ENCODE peak calls at places on chromosomes 4 and X, in six cellular contexts. One of them, this sample, is unnamed.
A peak's percentile ranks its signal among the peaks of the same experiment; 100 is the strongest.

GRCh38 chr4:8689741-8690140 is 97.2 kb downstream of the CPZ start:
- DNase-seq in colonic mucosa: no peak
- DNase-seq in HFFc6: no peak
- DNase-seq in M059J: no peak
- DNase-seq in psoas muscle: no peak
- DNase-seq in COR-L47: no peak
- DNase-seq in this sample: no peak

GRCh38 chr4:4502694-4503311 is 39.0 kb downstream of the STX18 start:
- DNase-seq in M059J: no peak
- DNase-seq in psoas muscle: no peak
- DNase-seq in COR-L47: no peak
- DNase-seq in colonic mucosa: no peak
- DNase-seq in HFFc6: no peak
- DNase-seq in this sample: no peak

GRCh38 chr4:128571747-128572146 is 237.8 kb upstream of the JADE1 start:
- DNase-seq in COR-L47: no peak
- DNase-seq in M059J: peak; percentile 94
- DNase-seq in colonic mucosa: no peak
- DNase-seq in psoas muscle: peak; percentile 28
- DNase-seq in HFFc6: peak; percentile 93
- DNase-seq in this sample: peak; percentile 90

GRCh38 chr4:95371457-95372179 is 177.2 kb downstream of the UNC5C start:
- DNase-seq in colonic mucosa: no peak
- DNase-seq in COR-L47: no peak
- DNase-seq in HFFc6: no peak
- DNase-seq in psoas muscle: no peak
- DNase-seq in M059J: no peak
- DNase-seq in this sample: no peak

GRCh38 chrX:71660562-71661416 is 6.6 kb upstream of the LOC101059915 start:
- DNase-seq in M059J: no peak
- DNase-seq in colonic mucosa: peak; percentile 12
- DNase-seq in psoas muscle: no peak
- DNase-seq in HFFc6: no peak
- DNase-seq in COR-L47: no peak
- DNase-seq in this sample: no peak

GRCh38 chr4:81814909-81815539 is 343.3 kb upstream of the RASGEF1B start:
- DNase-seq in colonic mucosa: no peak
- DNase-seq in psoas muscle: no peak
- DNase-seq in HFFc6: no peak
- DNase-seq in M059J: no peak
- DNase-seq in COR-L47: no peak
- DNase-seq in this sample: no peak

GRCh38 chrX:48823029-48823428 is 3.3 kb upstream of the ERAS start:
- DNase-seq in colonic mucosa: no peak
- DNase-seq in M059J: no peak
- DNase-seq in psoas muscle: no peak
- DNase-seq in COR-L47: no peak
- DNase-seq in HFFc6: no peak
- DNase-seq in this sample: no peak

GRCh38 chr4:158821228-158822009 is 52.6 kb downstream of the FNIP2 start:
- DNase-seq in colonic mucosa: no peak
- DNase-seq in psoas muscle: no peak
- DNase-seq in M059J: peak; percentile 69
- DNase-seq in COR-L47: no peak
- DNase-seq in HFFc6: peak; percentile 67
- DNase-seq in this sample: no peak

GRCh38 chr4:27084685-27085356 is 224.2 kb downstream of the STIM2 start:
- DNase-seq in M059J: peak; percentile 10
- DNase-seq in COR-L47: peak; percentile 39
- DNase-seq in psoas muscle: peak; percentile 27
- DNase-seq in HFFc6: no peak
- DNase-seq in colonic mucosa: peak; percentile 18
- DNase-seq in this sample: peak; percentile 23

GRCh38 chr4:154908168-154908567 is 127.1 kb downstream of the RBM46 start:
- DNase-seq in COR-L47: no peak
- DNase-seq in colonic mucosa: no peak
- DNase-seq in HFFc6: no peak
- DNase-seq in psoas muscle: no peak
- DNase-seq in M059J: peak; percentile 46
- DNase-seq in this sample: no peak

GRCh38 chrX:132676561-132677186 is 187.8 kb upstream of the MBNL3 start:
- DNase-seq in psoas muscle: no peak
- DNase-seq in M059J: no peak
- DNase-seq in COR-L47: no peak
- DNase-seq in HFFc6: no peak
- DNase-seq in colonic mucosa: no peak
- DNase-seq in this sample: peak; percentile 15

This sample was measured in testis.